ENCODE peak calls at places on chromosomes 13 and 19, in eight cellular contexts. C is T-helper 9 cell; D is epithelial cell of esophagus; U is AG10803; P is stimulated activated CD8-positive, alpha-beta memory T cell treated with anti-CD3 and anti-CD28 coated beads, Interleukin-15, amount 100 ng/mL, for 4 hours; N is effector memory CD4-positive, alpha-beta T cell; Y is fibroblast of pulmonary artery; O is T1000. L is an unnamed sample.

GRCh38 chr19:45304141-45304926 is 18.3 kb downstream of the CKM start:
- DNase-seq in O (no peak), N (no peak), U (no peak), C (no peak), P (no peak), D (no peak), Y (no peak), L (no peak)

GRCh38 chr19:53624776-53625540 is 6.8 kb upstream of the DPRX start:
- DNase-seq in U (no peak), D (no peak), C (no peak), P (no peak), O (no peak), N (no peak), Y (no peak), L (no peak)

GRCh38 chr19:45781282-45782161 is 768 bp downstream of the DMPK start:
- DNase-seq in Y (no peak), D (peak; percentile 73), P (no peak), U (no peak), N (no peak), C (no peak), O (peak; percentile 24), L (no peak)

GRCh38 chr13:58884353-58884752 is 1252.8 kb downstream of the PCDH17 start:
- DNase-seq in Y (no peak), O (no peak), C (no peak), D (no peak), N (no peak), P (no peak), U (no peak), L (no peak)

GRCh38 chr19:1455336-1456120 is 5.6 kb downstream of the APC2 start:
- DNase-seq in Y (peak; percentile 61), U (peak; percentile 40), P (no peak), D (peak; percentile 89), N (peak; percentile 29), O (peak; percentile 91), C (no peak), L (peak; percentile 55)

GRCh38 chr19:51799998-51800848 is 5.3 kb downstream of the FPR3 start:
- DNase-seq in D (no peak), P (no peak), U (no peak), N (no peak), C (no peak), Y (peak; percentile 99), O (no peak), L (peak; percentile 85)

GRCh38 chr13:96003304-96003703 is 49.9 kb downstream of the UGGT2 start:
- DNase-seq in N (no peak), O (no peak), C (no peak), P (no peak), D (peak; percentile 14), Y (peak; percentile 36), U (no peak), L (peak; percentile 8)

GRCh38 chr19:17339088-17339741 is 1.9 kb downstream of the GTPBP3 start:
- DNase-seq in N (no peak), D (peak; percentile 25), O (no peak), Y (no peak), P (no peak), U (no peak), C (peak; percentile 26), L (no peak)

GRCh38 chr13:99703908-99704307 is 202.6 kb downstream of the TM9SF2 start:
- DNase-seq in P (no peak), Y (no peak), C (no peak), D (no peak), N (no peak), O (no peak), U (no peak), L (no peak)